ENCODE peak calls at places on chromosomes 2 and 18, in four cellular contexts. G is stimulated activated CD4-positive, alpha-beta T cell treated with anti-CD3 and anti-CD28 coated beads, Interleukin-15, amount 100 ng/mL, for 1 hour; U is NCI-H1092 treated with DMSO at 0.1 percent for 48 hours; H is Kasumi-1. W is an unnamed sample.

GRCh38 chr18:7272268-7273049 is 41.6 kb downstream of the LRRC30 start:
- DNase-seq in H (peak), U (peak), G (no peak), W (peak)

GRCh38 chr2:76998713-76999112 is 523.5 kb downstream of the LRRTM4 start:
- DNase-seq in U (no peak), H (no peak), G (no peak), W (no peak)

GRCh38 chr2:2743164-2743571 is 412.1 kb upstream of the MYT1L start:
- DNase-seq in H (no peak), U (peak), G (no peak), W (no peak)

GRCh38 chr2:160352492-160352891 is 141.1 kb downstream of the RBMS1 start:
- DNase-seq in U (no peak), H (no peak), G (no peak), W (no peak)

GRCh38 chr2:235669269-235669831 is 175.5 kb downstream of the AGAP1 start:
- DNase-seq in U (peak), G (no peak), H (no peak), W (no peak)

GRCh38 chr2:237128026-237128703 is 42.5 kb downstream of the COPS8 start:
- DNase-seq in G (no peak), U (no peak), H (no peak), W (no peak)

GRCh38 chr2:11898576-11898975 is 152.1 kb downstream of the LPIN1 start:
- DNase-seq in H (no peak), U (no peak), G (no peak), W (no peak)

GRCh38 chr2:83584674-83585073 is 874.4 kb downstream of the SUCLG1 start:
- DNase-seq in G (no peak), H (no peak), U (no peak), W (no peak)

GRCh38 chr2:170878505-170878904 is 50.5 kb upstream of the GORASP2 start:
- DNase-seq in H (no peak), U (no peak), G (no peak), W (peak)

GRCh38 chr18:38006541-38006940 is 440.9 kb upstream of the CELF4 start:
- DNase-seq in G (no peak), U (no peak), H (peak), W (no peak)

GRCh38 chr2:39516347-39517101 is 79.4 kb upstream of the MAP4K3 start:
- DNase-seq in H (no peak), U (no peak), G (no peak), W (no peak)

GRCh38 chr2:41498791-41499190 is 549.0 kb upstream of the PKDCC start:
- DNase-seq in H (no peak), G (no peak), U (no peak), W (no peak)

GRCh38 chr2:200609027-200609614 is 23.3 kb downstream of the AOX1 start:
- DNase-seq in U (no peak), H (no peak), G (no peak), W (no peak)

GRCh38 chr2:85525029-85525428 is 13.9 kb upstream of the MAT2A start:
- DNase-seq in H (no peak), U (no peak), G (no peak), W (no peak)

GRCh38 chr2:62672601-62673000 is 32.9 kb upstream of the EHBP1 start:
- DNase-seq in G (no peak), U (no peak), H (no peak), W (no peak)